ENCODE peak calls at places on chromosome 6, in seven cellular contexts. One of them, this sample, is unnamed.

GRCh38 chr6:138455746-138456392 is 43.4 kb downstream of the NHSL1 start:
- DNase-seq in esophagus squamous epithelium: no peak
- DNase-seq in memory B cell: peak; percentile 16
- DNase-seq in activated naive CD4-positive, alpha-beta T cell treated with anti-CD3 and anti-CD28 coated beads, Interleukin-2, amount 50 U/mL, for 72 hours: no peak
- DNase-seq in fibroblast of pulmonary artery: peak; percentile 46
- DNase-seq in T follicular helper cell: peak; percentile 17
- DNase-seq in NCI-H69: peak; percentile 75
- DNase-seq in this sample: peak; percentile 82

GRCh38 chr6:135181333-135182119 is 418 bp downstream of the MYB start:
- DNase-seq in memory B cell: peak; percentile 22
- DNase-seq in T follicular helper cell: no peak
- DNase-seq in activated naive CD4-positive, alpha-beta T cell treated with anti-CD3 and anti-CD28 coated beads, Interleukin-2, amount 50 U/mL, for 72 hours: peak; percentile 35
- DNase-seq in esophagus squamous epithelium: no peak
- DNase-seq in NCI-H69: peak; percentile 85
- DNase-seq in fibroblast of pulmonary artery: no peak
- DNase-seq in this sample: no peak

GRCh38 chr6:132607544-132608233 is 16.4 kb downstream of the TAAR2 start:
- DNase-seq in NCI-H69: no peak
- DNase-seq in memory B cell: no peak
- DNase-seq in fibroblast of pulmonary artery: no peak
- DNase-seq in esophagus squamous epithelium: no peak
- DNase-seq in T follicular helper cell: no peak
- DNase-seq in activated naive CD4-positive, alpha-beta T cell treated with anti-CD3 and anti-CD28 coated beads, Interleukin-2, amount 50 U/mL, for 72 hours: no peak
- DNase-seq in this sample: no peak

GRCh38 chr6:36650848-36651247 is 27.7 kb upstream of the CDKN1A start:
- DNase-seq in esophagus squamous epithelium: no peak
- DNase-seq in activated naive CD4-positive, alpha-beta T cell treated with anti-CD3 and anti-CD28 coated beads, Interleukin-2, amount 50 U/mL, for 72 hours: no peak
- DNase-seq in memory B cell: no peak
- DNase-seq in NCI-H69: no peak
- DNase-seq in T follicular helper cell: no peak
- DNase-seq in fibroblast of pulmonary artery: no peak
- DNase-seq in this sample: no peak

GRCh38 chr6:104344223-104344622 is 515.5 kb downstream of the HACE1 start:
- DNase-seq in esophagus squamous epithelium: no peak
- DNase-seq in NCI-H69: no peak
- DNase-seq in memory B cell: no peak
- DNase-seq in activated naive CD4-positive, alpha-beta T cell treated with anti-CD3 and anti-CD28 coated beads, Interleukin-2, amount 50 U/mL, for 72 hours: no peak
- DNase-seq in T follicular helper cell: no peak
- DNase-seq in fibroblast of pulmonary artery: no peak
- DNase-seq in this sample: no peak

GRCh38 chr6:52013035-52013434 is 74.4 kb downstream of the PKHD1 start:
- DNase-seq in NCI-H69: peak; percentile 10
- DNase-seq in memory B cell: no peak
- DNase-seq in activated naive CD4-positive, alpha-beta T cell treated with anti-CD3 and anti-CD28 coated beads, Interleukin-2, amount 50 U/mL, for 72 hours: no peak
- DNase-seq in fibroblast of pulmonary artery: no peak
- DNase-seq in T follicular helper cell: no peak
- DNase-seq in esophagus squamous epithelium: no peak
- DNase-seq in this sample: peak; percentile 8

GRCh38 chr6:21824431-21825180 is 231.1 kb downstream of the SOX4 start:
- DNase-seq in memory B cell: no peak
- DNase-seq in NCI-H69: peak; percentile 87
- DNase-seq in fibroblast of pulmonary artery: no peak
- DNase-seq in activated naive CD4-positive, alpha-beta T cell treated with anti-CD3 and anti-CD28 coated beads, Interleukin-2, amount 50 U/mL, for 72 hours: no peak
- DNase-seq in T follicular helper cell: no peak
- DNase-seq in esophagus squamous epithelium: no peak
- DNase-seq in this sample: no peak

GRCh38 chr6:109236140-109237081 is 141.1 kb downstream of the CEP57L1 start:
- DNase-seq in T follicular helper cell: no peak
- DNase-seq in memory B cell: peak; percentile 15
- DNase-seq in NCI-H69: peak; percentile 35
- DNase-seq in activated naive CD4-positive, alpha-beta T cell treated with anti-CD3 and anti-CD28 coated beads, Interleukin-2, amount 50 U/mL, for 72 hours: peak; percentile 7
- DNase-seq in esophagus squamous epithelium: no peak
- DNase-seq in fibroblast of pulmonary artery: no peak
- DNase-seq in this sample: no peak

GRCh38 chr6:13872681-13873080 is 52.1 kb upstream of the RNF182 start:
- DNase-seq in T follicular helper cell: no peak
- DNase-seq in activated naive CD4-positive, alpha-beta T cell treated with anti-CD3 and anti-CD28 coated beads, Interleukin-2, amount 50 U/mL, for 72 hours: no peak
- DNase-seq in esophagus squamous epithelium: no peak
- DNase-seq in fibroblast of pulmonary artery: no peak
- DNase-seq in NCI-H69: no peak
- DNase-seq in memory B cell: no peak
- DNase-seq in this sample: no peak

GRCh38 chr6:35318200-35318844 is 20.7 kb downstream of the DEF6 start:
- DNase-seq in esophagus squamous epithelium: no peak
- DNase-seq in T follicular helper cell: no peak
- DNase-seq in fibroblast of pulmonary artery: peak; percentile 74
- DNase-seq in NCI-H69: peak; percentile 95
- DNase-seq in activated naive CD4-positive, alpha-beta T cell treated with anti-CD3 and anti-CD28 coated beads, Interleukin-2, amount 50 U/mL, for 72 hours: no peak
- DNase-seq in memory B cell: no peak
- DNase-seq in this sample: peak; percentile 64

GRCh38 chr6:48136856-48137255 is 25.9 kb upstream of the PTCHD4 start:
- DNase-seq in T follicular helper cell: no peak
- DNase-seq in esophagus squamous epithelium: no peak
- DNase-seq in fibroblast of pulmonary artery: peak; percentile 43
- DNase-seq in memory B cell: no peak
- DNase-seq in activated naive CD4-positive, alpha-beta T cell treated with anti-CD3 and anti-CD28 coated beads, Interleukin-2, amount 50 U/mL, for 72 hours: no peak
- DNase-seq in NCI-H69: no peak
- DNase-seq in this sample: peak; percentile 25

GRCh38 chr6:38110407-38111025 is 291.0 kb downstream of the ZFAND3 start:
- DNase-seq in T follicular helper cell: no peak
- DNase-seq in fibroblast of pulmonary artery: peak; percentile 7
- DNase-seq in activated naive CD4-positive, alpha-beta T cell treated with anti-CD3 and anti-CD28 coated beads, Interleukin-2, amount 50 U/mL, for 72 hours: no peak
- DNase-seq in NCI-H69: peak; percentile 97
- DNase-seq in esophagus squamous epithelium: no peak
- DNase-seq in memory B cell: no peak
- DNase-seq in this sample: peak; percentile 12

GRCh38 chr6:46756469-46757205 is 9.9 kb downstream of the ANKRD66 start:
- DNase-seq in NCI-H69: no peak
- DNase-seq in activated naive CD4-positive, alpha-beta T cell treated with anti-CD3 and anti-CD28 coated beads, Interleukin-2, amount 50 U/mL, for 72 hours: no peak
- DNase-seq in memory B cell: no peak
- DNase-seq in esophagus squamous epithelium: no peak
- DNase-seq in fibroblast of pulmonary artery: peak; percentile 4
- DNase-seq in T follicular helper cell: no peak
- DNase-seq in this sample: peak; percentile 33

GRCh38 chr6:25637946-25638345 is 14.1 kb upstream of the SCGN start:
- DNase-seq in T follicular helper cell: no peak
- DNase-seq in memory B cell: no peak
- DNase-seq in fibroblast of pulmonary artery: no peak
- DNase-seq in NCI-H69: peak; percentile 100
- DNase-seq in esophagus squamous epithelium: no peak
- DNase-seq in activated naive CD4-positive, alpha-beta T cell treated with anti-CD3 and anti-CD28 coated beads, Interleukin-2, amount 50 U/mL, for 72 hours: no peak
- DNase-seq in this sample: no peak

GRCh38 chr6:84282566-84282965 is 55.1 kb upstream of the CEP162 start:
- DNase-seq in T follicular helper cell: no peak
- DNase-seq in NCI-H69: peak; percentile 39
- DNase-seq in activated naive CD4-positive, alpha-beta T cell treated with anti-CD3 and anti-CD28 coated beads, Interleukin-2, amount 50 U/mL, for 72 hours: no peak
- DNase-seq in memory B cell: no peak
- DNase-seq in fibroblast of pulmonary artery: peak; percentile 43
- DNase-seq in esophagus squamous epithelium: no peak
- DNase-seq in this sample: peak; percentile 52

GRCh38 chr6:90187437-90188049 is 109.1 kb downstream of the BACH2 start:
- DNase-seq in T follicular helper cell: no peak
- DNase-seq in esophagus squamous epithelium: no peak
- DNase-seq in memory B cell: no peak
- DNase-seq in NCI-H69: no peak
- DNase-seq in activated naive CD4-positive, alpha-beta T cell treated with anti-CD3 and anti-CD28 coated beads, Interleukin-2, amount 50 U/mL, for 72 hours: no peak
- DNase-seq in fibroblast of pulmonary artery: no peak
- DNase-seq in this sample: no peak

GRCh38 chr6:83804886-83805285 is 48.3 kb upstream of the RIPPLY2 start:
- DNase-seq in activated naive CD4-positive, alpha-beta T cell treated with anti-CD3 and anti-CD28 coated beads, Interleukin-2, amount 50 U/mL, for 72 hours: no peak
- DNase-seq in NCI-H69: no peak
- DNase-seq in esophagus squamous epithelium: no peak
- DNase-seq in T follicular helper cell: no peak
- DNase-seq in fibroblast of pulmonary artery: no peak
- DNase-seq in memory B cell: no peak
- DNase-seq in this sample: no peak

GRCh38 chr6:24458937-24459336 is 30.4 kb downstream of the GPLD1 start:
- DNase-seq in NCI-H69: no peak
- DNase-seq in fibroblast of pulmonary artery: no peak
- DNase-seq in T follicular helper cell: no peak
- DNase-seq in activated naive CD4-positive, alpha-beta T cell treated with anti-CD3 and anti-CD28 coated beads, Interleukin-2, amount 50 U/mL, for 72 hours: no peak
- DNase-seq in esophagus squamous epithelium: no peak
- DNase-seq in memory B cell: no peak
- DNase-seq in this sample: peak; percentile 7

GRCh38 chr6:81785340-81785739 is 32.9 kb upstream of the TENT5A start:
- DNase-seq in activated naive CD4-positive, alpha-beta T cell treated with anti-CD3 and anti-CD28 coated beads, Interleukin-2, amount 50 U/mL, for 72 hours: no peak
- DNase-seq in NCI-H69: no peak
- DNase-seq in memory B cell: no peak
- DNase-seq in T follicular helper cell: no peak
- DNase-seq in esophagus squamous epithelium: no peak
- DNase-seq in fibroblast of pulmonary artery: no peak
- DNase-seq in this sample: no peak

GRCh38 chr6:48213076-48213788 is 102.2 kb upstream of the PTCHD4 start:
- DNase-seq in T follicular helper cell: no peak
- DNase-seq in esophagus squamous epithelium: no peak
- DNase-seq in memory B cell: no peak
- DNase-seq in activated naive CD4-positive, alpha-beta T cell treated with anti-CD3 and anti-CD28 coated beads, Interleukin-2, amount 50 U/mL, for 72 hours: no peak
- DNase-seq in fibroblast of pulmonary artery: no peak
- DNase-seq in NCI-H69: no peak
- DNase-seq in this sample: no peak

GRCh38 chr6:129359811-129360787 is 349.9 kb downstream of the ARHGAP18 start:
- DNase-seq in memory B cell: no peak
- DNase-seq in NCI-H69: no peak
- DNase-seq in T follicular helper cell: no peak
- DNase-seq in esophagus squamous epithelium: no peak
- DNase-seq in activated naive CD4-positive, alpha-beta T cell treated with anti-CD3 and anti-CD28 coated beads, Interleukin-2, amount 50 U/mL, for 72 hours: no peak
- DNase-seq in fibroblast of pulmonary artery: no peak
- DNase-seq in this sample: no peak

GRCh38 chr6:35663447-35664235 is 25.1 kb downstream of the FKBP5 start:
- DNase-seq in memory B cell: no peak
- DNase-seq in NCI-H69: no peak
- DNase-seq in fibroblast of pulmonary artery: peak; percentile 68
- DNase-seq in activated naive CD4-positive, alpha-beta T cell treated with anti-CD3 and anti-CD28 coated beads, Interleukin-2, amount 50 U/mL, for 72 hours: no peak
- DNase-seq in esophagus squamous epithelium: no peak
- DNase-seq in T follicular helper cell: no peak
- DNase-seq in this sample: peak; percentile 57

GRCh38 chr6:128848169-128848935 is 34.6 kb upstream of the LAMA2 start:
- DNase-seq in fibroblast of pulmonary artery: peak; percentile 9
- DNase-seq in NCI-H69: no peak
- DNase-seq in memory B cell: no peak
- DNase-seq in T follicular helper cell: no peak
- DNase-seq in esophagus squamous epithelium: no peak
- DNase-seq in activated naive CD4-positive, alpha-beta T cell treated with anti-CD3 and anti-CD28 coated beads, Interleukin-2, amount 50 U/mL, for 72 hours: no peak
- DNase-seq in this sample: no peak

GRCh38 chr6:111830003-111830402 is 43.2 kb downstream of the FYN start:
- DNase-seq in fibroblast of pulmonary artery: no peak
- DNase-seq in memory B cell: no peak
- DNase-seq in esophagus squamous epithelium: no peak
- DNase-seq in activated naive CD4-positive, alpha-beta T cell treated with anti-CD3 and anti-CD28 coated beads, Interleukin-2, amount 50 U/mL, for 72 hours: no peak
- DNase-seq in NCI-H69: no peak
- DNase-seq in T follicular helper cell: no peak
- DNase-seq in this sample: no peak

GRCh38 chr6:15528870-15529269 is 134.0 kb downstream of the DTNBP1 start:
- DNase-seq in memory B cell: no peak
- DNase-seq in T follicular helper cell: no peak
- DNase-seq in esophagus squamous epithelium: no peak
- DNase-seq in activated naive CD4-positive, alpha-beta T cell treated with anti-CD3 and anti-CD28 coated beads, Interleukin-2, amount 50 U/mL, for 72 hours: no peak
- DNase-seq in NCI-H69: no peak
- DNase-seq in fibroblast of pulmonary artery: no peak
- DNase-seq in this sample: no peak

GRCh38 chr6:89817481-89817880 is 2.1 kb downstream of the MDN1 start:
- DNase-seq in T follicular helper cell: no peak
- DNase-seq in esophagus squamous epithelium: no peak
- DNase-seq in fibroblast of pulmonary artery: no peak
- DNase-seq in memory B cell: no peak
- DNase-seq in activated naive CD4-positive, alpha-beta T cell treated with anti-CD3 and anti-CD28 coated beads, Interleukin-2, amount 50 U/mL, for 72 hours: no peak
- DNase-seq in NCI-H69: peak; percentile 59
- DNase-seq in this sample: no peak

GRCh38 chr6:37979392-37980221 is 160.1 kb downstream of the ZFAND3 start:
- DNase-seq in T follicular helper cell: no peak
- DNase-seq in activated naive CD4-positive, alpha-beta T cell treated with anti-CD3 and anti-CD28 coated beads, Interleukin-2, amount 50 U/mL, for 72 hours: no peak
- DNase-seq in esophagus squamous epithelium: no peak
- DNase-seq in fibroblast of pulmonary artery: no peak
- DNase-seq in memory B cell: no peak
- DNase-seq in NCI-H69: peak; percentile 30
- DNase-seq in this sample: no peak

GRCh38 chr6:139044250-139044649 is 15.7 kb downstream of the ABRACL start:
- DNase-seq in memory B cell: no peak
- DNase-seq in T follicular helper cell: no peak
- DNase-seq in activated naive CD4-positive, alpha-beta T cell treated with anti-CD3 and anti-CD28 coated beads, Interleukin-2, amount 50 U/mL, for 72 hours: no peak
- DNase-seq in NCI-H69: no peak
- DNase-seq in esophagus squamous epithelium: no peak
- DNase-seq in fibroblast of pulmonary artery: no peak
- DNase-seq in this sample: no peak

GRCh38 chr6:35638679-35639078 is 50.0 kb downstream of the FKBP5 start:
- DNase-seq in fibroblast of pulmonary artery: no peak
- DNase-seq in activated naive CD4-positive, alpha-beta T cell treated with anti-CD3 and anti-CD28 coated beads, Interleukin-2, amount 50 U/mL, for 72 hours: no peak
- DNase-seq in memory B cell: no peak
- DNase-seq in T follicular helper cell: no peak
- DNase-seq in esophagus squamous epithelium: no peak
- DNase-seq in NCI-H69: no peak
- DNase-seq in this sample: no peak

GRCh38 chr6:81144346-81144745 is 608.1 kb downstream of the TENT5A start:
- DNase-seq in fibroblast of pulmonary artery: peak; percentile 18
- DNase-seq in T follicular helper cell: no peak
- DNase-seq in activated naive CD4-positive, alpha-beta T cell treated with anti-CD3 and anti-CD28 coated beads, Interleukin-2, amount 50 U/mL, for 72 hours: no peak
- DNase-seq in NCI-H69: no peak
- DNase-seq in esophagus squamous epithelium: no peak
- DNase-seq in memory B cell: no peak
- DNase-seq in this sample: no peak

GRCh38 chr6:167576050-167576741 is 250.5 kb upstream of the AFDN start:
- DNase-seq in fibroblast of pulmonary artery: no peak
- DNase-seq in NCI-H69: no peak
- DNase-seq in memory B cell: no peak
- DNase-seq in T follicular helper cell: no peak
- DNase-seq in esophagus squamous epithelium: no peak
- DNase-seq in activated naive CD4-positive, alpha-beta T cell treated with anti-CD3 and anti-CD28 coated beads, Interleukin-2, amount 50 U/mL, for 72 hours: no peak
- DNase-seq in this sample: no peak

GRCh38 chr6:113642714-113643442 is 214.3 kb upstream of the MARCKS start:
- DNase-seq in T follicular helper cell: no peak
- DNase-seq in NCI-H69: peak; percentile 94
- DNase-seq in memory B cell: no peak
- DNase-seq in esophagus squamous epithelium: no peak
- DNase-seq in fibroblast of pulmonary artery: no peak
- DNase-seq in activated naive CD4-positive, alpha-beta T cell treated with anti-CD3 and anti-CD28 coated beads, Interleukin-2, amount 50 U/mL, for 72 hours: no peak
- DNase-seq in this sample: no peak

GRCh38 chr6:97703661-97704060 is 420.6 kb upstream of the MMS22L start:
- DNase-seq in fibroblast of pulmonary artery: no peak
- DNase-seq in memory B cell: no peak
- DNase-seq in NCI-H69: peak; percentile 30
- DNase-seq in esophagus squamous epithelium: no peak
- DNase-seq in activated naive CD4-positive, alpha-beta T cell treated with anti-CD3 and anti-CD28 coated beads, Interleukin-2, amount 50 U/mL, for 72 hours: no peak
- DNase-seq in T follicular helper cell: no peak
- DNase-seq in this sample: no peak

GRCh38 chr6:144423167-144423566 is 138.0 kb downstream of the UTRN start:
- DNase-seq in memory B cell: no peak
- DNase-seq in activated naive CD4-positive, alpha-beta T cell treated with anti-CD3 and anti-CD28 coated beads, Interleukin-2, amount 50 U/mL, for 72 hours: no peak
- DNase-seq in NCI-H69: no peak
- DNase-seq in T follicular helper cell: no peak
- DNase-seq in fibroblast of pulmonary artery: no peak
- DNase-seq in esophagus squamous epithelium: no peak
- DNase-seq in this sample: no peak